ENCODE peak calls at places on chromosomes 11 and 22, in five cellular contexts. Z is GM12865; W is stimulated activated CD4-positive, alpha-beta T cell treated with anti-CD3 and anti-CD28 coated beads, Interleukin-1b, Interleukin-23, amount 100 ng/mL, for 1 hour; E is pancreas; N is T47D. Q is an unnamed sample.

GRCh38 chr11:130785376-130786110 is 130.7 kb downstream of the SNX19 start:
- DNase-seq in N (peak), W (no peak), E (no peak), Z (peak), Q (no peak)

GRCh38 chr22:32802291-32802826 is 854 bp downstream of the TIMP3 start:
- DNase-seq in N (no peak), E (no peak), Z (no peak), W (no peak), Q (no peak)

GRCh38 chr11:74683279-74683871 is 47.9 kb downstream of the CHRDL2 start:
- DNase-seq in E (no peak), W (no peak), Z (no peak), N (no peak), Q (no peak)

GRCh38 chr22:33539902-33540751 is 380.1 kb downstream of the LARGE1 start:
- DNase-seq in W (no peak), E (peak), Z (peak), N (peak), Q (no peak)

GRCh38 chr22:29225422-29226090 is 19.9 kb downstream of the EMID1 start:
- DNase-seq in E (peak), W (no peak), N (no peak), Z (no peak), Q (no peak)

GRCh38 chr11:78564037-78564888 is 10.4 kb downstream of the NARS2 start:
- DNase-seq in E (peak), W (no peak), N (peak), Z (peak), Q (peak)

GRCh38 chr11:73156686-73157085 is 14.6 kb upstream of the FCHSD2 start:
- DNase-seq in E (no peak), N (no peak), W (no peak), Z (no peak), Q (no peak)

GRCh38 chr11:60970369-60970774 is 1.1 kb upstream of the CD6 start:
- DNase-seq in N (peak), E (peak), Z (peak), W (peak), Q (no peak)

GRCh38 chr22:26748845-26749244 is 91.5 kb downstream of the MIAT start:
- DNase-seq in Z (no peak), E (no peak), N (no peak), W (no peak), Q (no peak)

GRCh38 chr11:78063440-78064181 is at the start of gene THRSP:
- DNase-seq in Z (no peak), W (no peak), N (peak), E (no peak), Q (no peak)

GRCh38 chr11:93489841-93490240 is 53.4 kb downstream of the SMCO4 start:
- DNase-seq in E (no peak), Z (no peak), W (no peak), N (no peak), Q (no peak)

GRCh38 chr22:28023774-28024173 is 104.7 kb upstream of the PITPNB start:
- DNase-seq in N (no peak), E (no peak), Z (no peak), W (no peak), Q (no peak)

GRCh38 chr11:62806611-62807121 is 1.4 kb upstream of the NXF1 start:
- DNase-seq in W (no peak), Z (no peak), N (no peak), E (no peak), Q (no peak)

GRCh38 chr11:71336996-71337772 is 84.8 kb upstream of the SHANK2 start:
- DNase-seq in N (no peak), Z (no peak), E (no peak), W (no peak), Q (no peak)

GRCh38 chr11:73989156-73989555 is 6.5 kb upstream of the UCP2 start:
- DNase-seq in N (no peak), Z (no peak), W (no peak), E (no peak), Q (no peak)

GRCh38 chr11:103530257-103530656 is 421.0 kb downstream of the DYNC2H1 start:
- DNase-seq in Z (no peak), E (no peak), N (no peak), W (no peak), Q (no peak)

GRCh38 chr11:75275581-75275980 is 35.0 kb downstream of the TPBGL start:
- DNase-seq in E (no peak), W (peak), N (no peak), Z (peak), Q (no peak)

GRCh38 chr22:20788627-20789344 is 14.9 kb downstream of the SERPIND1 start:
- DNase-seq in E (no peak), Z (no peak), W (no peak), N (no peak), Q (no peak)

GRCh38 chr11:113305440-113306336 is 8.7 kb upstream of the TTC12 start:
- DNase-seq in W (peak), Z (peak), N (peak), E (peak), Q (no peak)

GRCh38 chr11:17351510-17352176 is at the start of gene NCR3LG1:
- DNase-seq in E (peak), W (peak), Z (peak), N (peak), Q (no peak)

GRCh38 chr11:69915151-69915500 is 95.9 kb upstream of the FGF3 start:
- DNase-seq in Z (no peak), N (no peak), E (no peak), W (no peak), Q (no peak)

GRCh38 chr22:36010913-36011312 is 17.7 kb downstream of the RBFOX2 start:
- DNase-seq in Z (no peak), W (no peak), N (no peak), E (no peak), Q (no peak)

GRCh38 chr11:72741429-72741833 is 10.8 kb downstream of the ARAP1 start:
- DNase-seq in E (no peak), Z (peak), W (no peak), N (no peak), Q (no peak)

GRCh38 chr22:40746428-40747220 is 67.3 kb downstream of the MCHR1 start:
- DNase-seq in N (no peak), W (no peak), E (no peak), Z (no peak), Q (no peak)

GRCh38 chr11:113314389-113315301 is at the start of gene TTC12:
- DNase-seq in Z (peak), E (peak), N (peak), W (peak), Q (peak)